ENCODE peak calls at places on chromosome 20, in four cellular contexts. One of them, this sample, is unnamed.

GRCh38 chr20:52193886-52194545 is 2.4 kb upstream of the ZFP64 start:
- DNase-seq in HepG2: no peak
- DNase-seq in K562: no peak
- DNase-seq in GM12878: no peak
- DNase-seq in this sample: no peak

GRCh38 chr20:22248052-22248667 is 336.2 kb downstream of the FOXA2 start:
- DNase-seq in HepG2: peak; percentile 35
- DNase-seq in K562: no peak
- DNase-seq in GM12878: no peak
- DNase-seq in this sample: peak; percentile 49

GRCh38 chr20:24981282-24981681 is 11.3 kb downstream of the APMAP start:
- DNase-seq in HepG2: no peak
- DNase-seq in K562: no peak
- DNase-seq in GM12878: no peak
- DNase-seq in this sample: no peak

GRCh38 chr20:63974402-63975200 is 4.8 kb downstream of the SAMD10 start:
- DNase-seq in HepG2: no peak
- DNase-seq in K562: no peak
- DNase-seq in GM12878: no peak
- DNase-seq in this sample: no peak

GRCh38 chr20:52279667-52280180 is 88.1 kb upstream of the ZFP64 start:
- DNase-seq in HepG2: no peak
- DNase-seq in K562: no peak
- DNase-seq in GM12878: no peak
- DNase-seq in this sample: no peak

GRCh38 chr20:6074145-6074561 is 20.3 kb upstream of the LRRN4 start:
- DNase-seq in HepG2: peak; percentile 88
- DNase-seq in K562: no peak
- DNase-seq in GM12878: no peak
- DNase-seq in this sample: no peak

GRCh38 chr20:44264287-44264686 is 17.2 kb downstream of the GDAP1L1 start:
- DNase-seq in HepG2: no peak
- DNase-seq in K562: no peak
- DNase-seq in GM12878: no peak
- DNase-seq in this sample: peak; percentile 49

GRCh38 chr20:37627060-37627766 is 66.6 kb upstream of the CTNNBL1 start:
- DNase-seq in HepG2: peak; percentile 61
- DNase-seq in K562: peak; percentile 69
- DNase-seq in GM12878: no peak
- DNase-seq in this sample: peak; percentile 78

GRCh38 chr20:62009322-62009721 is 56.4 kb downstream of the TAF4 start:
- DNase-seq in HepG2: no peak
- DNase-seq in K562: no peak
- DNase-seq in GM12878: no peak
- DNase-seq in this sample: no peak

GRCh38 chr20:51335329-51335841 is 207.1 kb downstream of the NFATC2 start:
- DNase-seq in HepG2: no peak
- DNase-seq in K562: no peak
- DNase-seq in GM12878: no peak
- DNase-seq in this sample: no peak

GRCh38 chr20:45467861-45468260 is 1.7 kb upstream of the WFDC2 start:
- DNase-seq in HepG2: no peak
- DNase-seq in K562: no peak
- DNase-seq in GM12878: no peak
- DNase-seq in this sample: no peak

GRCh38 chr20:43287637-43288036 is 97.9 kb upstream of the PTPRT start:
- DNase-seq in HepG2: no peak
- DNase-seq in K562: no peak
- DNase-seq in GM12878: no peak
- DNase-seq in this sample: no peak

GRCh38 chr20:48538856-48539255 is 288.9 kb downstream of the PREX1 start:
- DNase-seq in HepG2: no peak
- DNase-seq in K562: no peak
- DNase-seq in GM12878: no peak
- DNase-seq in this sample: no peak

GRCh38 chr20:59823030-59823423 is 110.4 kb downstream of the SYCP2 start:
- DNase-seq in HepG2: no peak
- DNase-seq in K562: no peak
- DNase-seq in GM12878: no peak
- DNase-seq in this sample: no peak

GRCh38 chr20:47073766-47074475 is 179.3 kb downstream of the EYA2 start:
- DNase-seq in HepG2: no peak
- DNase-seq in K562: no peak
- DNase-seq in GM12878: no peak
- DNase-seq in this sample: no peak

GRCh38 chr20:4893709-4894108 is 107.6 kb downstream of the SLC23A2 start:
- DNase-seq in HepG2: no peak
- DNase-seq in K562: no peak
- DNase-seq in GM12878: no peak
- DNase-seq in this sample: no peak

GRCh38 chr20:32681175-32682084 is 7.7 kb upstream of the C20orf203 start:
- DNase-seq in HepG2: no peak
- DNase-seq in K562: peak; percentile 84
- DNase-seq in GM12878: no peak
- DNase-seq in this sample: peak; percentile 63

GRCh38 chr20:43539975-43540672 is 18.7 kb upstream of the SGK2 start:
- DNase-seq in HepG2: no peak
- DNase-seq in K562: no peak
- DNase-seq in GM12878: no peak
- DNase-seq in this sample: no peak

GRCh38 chr20:19835533-19836222 is 77.6 kb downstream of the RIN2 start:
- DNase-seq in HepG2: no peak
- DNase-seq in K562: no peak
- DNase-seq in GM12878: no peak
- DNase-seq in this sample: peak; percentile 20

GRCh38 chr20:58583586-58583985 is 67.5 kb upstream of the STX16 start:
- DNase-seq in HepG2: no peak
- DNase-seq in K562: no peak
- DNase-seq in GM12878: no peak
- DNase-seq in this sample: no peak

GRCh38 chr20:49562341-49563014 is 5.5 kb downstream of the PTGIS start:
- DNase-seq in HepG2: no peak
- DNase-seq in K562: peak; percentile 46
- DNase-seq in GM12878: no peak
- DNase-seq in this sample: peak; percentile 55

GRCh38 chr20:20273281-20273680 is 94.6 kb upstream of the INSM1 start:
- DNase-seq in HepG2: no peak
- DNase-seq in K562: no peak
- DNase-seq in GM12878: no peak
- DNase-seq in this sample: no peak

GRCh38 chr20:7346026-7346425 is 578.5 kb downstream of the BMP2 start:
- DNase-seq in HepG2: no peak
- DNase-seq in K562: no peak
- DNase-seq in GM12878: no peak
- DNase-seq in this sample: no peak

GRCh38 chr20:49471397-49471796 is 11.1 kb downstream of the KCNB1 start:
- DNase-seq in HepG2: no peak
- DNase-seq in K562: no peak
- DNase-seq in GM12878: no peak
- DNase-seq in this sample: no peak

GRCh38 chr20:63114693-63115069 is 101.2 kb downstream of the YTHDF1 start:
- DNase-seq in HepG2: no peak
- DNase-seq in K562: no peak
- DNase-seq in GM12878: no peak
- DNase-seq in this sample: no peak

GRCh38 chr20:39289831-39290230 is 327.7 kb downstream of the DHX35 start:
- DNase-seq in HepG2: no peak
- DNase-seq in K562: no peak
- DNase-seq in GM12878: no peak
- DNase-seq in this sample: peak; percentile 25

GRCh38 chr20:53331151-53331973 is 262.3 kb downstream of the ZNF217 start:
- DNase-seq in HepG2: peak; percentile 41
- DNase-seq in K562: peak; percentile 74
- DNase-seq in GM12878: no peak
- DNase-seq in this sample: no peak
- TF ChIP-seq ATF2 in HepG2: no peak
- TF ChIP-seq ATF2 in K562: no peak
- TF ChIP-seq ATF2 in GM12878: no peak
- TF ChIP-seq ATF2 in this sample: no peak

DNA sequence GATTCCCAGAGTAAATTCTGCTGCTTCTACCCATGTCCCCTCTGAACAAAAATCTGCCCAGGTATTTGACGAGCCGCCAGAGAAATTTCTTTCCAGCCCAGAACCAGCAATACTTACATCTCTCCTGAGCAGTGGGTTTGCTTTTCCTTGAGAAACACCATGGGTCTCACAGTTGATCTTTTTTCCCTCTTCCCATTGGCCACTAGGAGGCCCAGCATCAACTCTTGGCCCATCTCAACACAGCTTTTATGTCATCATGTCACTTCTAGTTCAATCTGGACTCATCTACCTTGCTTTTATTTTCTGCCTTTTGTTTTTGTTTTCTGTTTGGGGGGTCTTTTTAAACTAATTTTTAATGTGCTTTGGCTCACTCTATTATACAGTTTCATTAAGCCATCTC is 18.8 kb downstream of the MAFB start:
- DNase-seq in HepG2: no peak
- DNase-seq in K562: peak; percentile 35
- DNase-seq in GM12878: no peak
- DNase-seq in this sample: no peak
- TF ChIP-seq CTCF in HepG2: no peak
- TF ChIP-seq CTCF in K562: peak; percentile 47
- TF ChIP-seq CTCF in GM12878: no peak
- TF ChIP-seq CTCF in this sample: no peak

GRCh38 chr20:57310821-57311514 is 18.6 kb upstream of the SPO11 start:
- DNase-seq in HepG2: no peak
- DNase-seq in K562: no peak
- DNase-seq in GM12878: no peak
- DNase-seq in this sample: no peak
- TF ChIP-seq NR2C2 in HepG2: no peak
- TF ChIP-seq NR2C2 in K562: no peak
- TF ChIP-seq NR2C2 in GM12878: no peak
- TF ChIP-seq NR2C2 in this sample: no peak

GRCh38 chr20:461254-462198 is 807 bp downstream of the TBC1D20 start:
- DNase-seq in HepG2: no peak
- DNase-seq in K562: no peak
- DNase-seq in GM12878: no peak
- DNase-seq in this sample: peak; percentile 58

GRCh38 chr20:462199-462991 is at the start of gene TBC1D20:
- DNase-seq in HepG2: peak; percentile 87
- DNase-seq in K562: peak; percentile 85
- DNase-seq in GM12878: peak; percentile 40
- DNase-seq in this sample: peak; percentile 78

GRCh38 chr20:458766-459165 is 3.6 kb downstream of the TBC1D20 start:
- DNase-seq in HepG2: no peak
- DNase-seq in K562: no peak
- DNase-seq in GM12878: no peak
- DNase-seq in this sample: no peak

GRCh38 chr20:460180-460579 is 2.2 kb downstream of the TBC1D20 start:
- DNase-seq in HepG2: peak; percentile 56
- DNase-seq in K562: no peak
- DNase-seq in GM12878: no peak
- DNase-seq in this sample: no peak

GRCh38 chr20:460707-461106 is 1.6 kb downstream of the TBC1D20 start:
- DNase-seq in HepG2: peak; percentile 49
- DNase-seq in K562: no peak
- DNase-seq in GM12878: no peak
- DNase-seq in this sample: no peak
- TF ChIP-seq ATF2 in HepG2: no peak
- TF ChIP-seq ATF2 in K562: no peak
- TF ChIP-seq ATF2 in GM12878: no peak
- TF ChIP-seq ATF2 in this sample: no peak